ENCODE peak calls at places on chromosomes 12 and 14, in nine cellular contexts. L is stomach; P is NCI-H1694; D is activated T-helper 1 cell treated with anti-CD3 and anti-CD28 coated beads, Interleukin-2, amount 50 U/mL, for 16 hours; O is heart right ventricle; F is NCI-H1105; N is breast epithelium; T is stimulated activated CD8-positive, alpha-beta memory T cell treated with anti-CD3 and anti-CD28 coated beads, Interleukin-15, amount 100 ng/mL, for 24 hours; Q is T follicular helper cell. W is an unnamed sample.

GRCh38 chr12:84411031-84411430 is 501.6 kb downstream of the SLC6A15 start:
- DNase-seq in D (no peak), T (no peak), P (no peak), F (no peak), L (no peak), O (no peak), N (no peak), Q (no peak), W (no peak)

GRCh38 chr14:92266216-92266615 is 56.7 kb upstream of the SLC24A4 start:
- DNase-seq in L (no peak), F (no peak), O (no peak), D (no peak), Q (no peak), P (no peak), N (no peak), T (no peak), W (no peak)

GRCh38 chr14:54182419-54183040 is 214.3 kb upstream of the CDKN3 start:
- DNase-seq in T (no peak), F (no peak), P (no peak), O (no peak), L (no peak), N (no peak), D (no peak), Q (no peak), W (no peak)

GRCh38 chr12:53869500-53869899 is 69.1 kb upstream of the HOXC13 start:
- DNase-seq in T (no peak), P (no peak), F (no peak), D (no peak), L (no peak), N (peak; percentile 55), O (no peak), Q (no peak), W (no peak)

GRCh38 chr12:49547090-49547690 is 8.4 kb downstream of the KCNH3 start:
- DNase-seq in D (no peak), Q (no peak), O (no peak), T (no peak), L (no peak), N (no peak), F (no peak), P (no peak), W (no peak)

GRCh38 chr12:52087961-52088820 is 8.7 kb downstream of the SMIM41 start:
- DNase-seq in N (peak; percentile 6), P (no peak), F (no peak), O (no peak), T (no peak), Q (no peak), D (no peak), L (no peak), W (no peak)

GRCh38 chr14:42192659-42193425 is 586.2 kb downstream of the LRFN5 start:
- DNase-seq in N (no peak), Q (no peak), L (no peak), T (no peak), O (no peak), D (no peak), F (no peak), P (no peak), W (no peak)

GRCh38 chr12:88113871-88114270 is 28.0 kb downstream of the CEP290 start:
- DNase-seq in O (no peak), Q (no peak), P (no peak), D (no peak), F (no peak), N (no peak), L (no peak), T (no peak), W (no peak)

GRCh38 chr12:50506753-50507473 is 2.1 kb downstream of the DIP2B start:
- DNase-seq in P (no peak), T (no peak), Q (no peak), D (no peak), N (no peak), L (no peak), F (no peak), O (no peak), W (no peak)

GRCh38 chr12:50313256-50313931 is 30.1 kb upstream of the LIMA1 start:
- DNase-seq in D (no peak), N (no peak), L (no peak), T (no peak), O (no peak), P (no peak), Q (no peak), F (no peak), W (no peak)

GRCh38 chr12:46303039-46303666 is 34.3 kb upstream of the SLC38A1 start:
- DNase-seq in N (no peak), Q (peak; percentile 41), F (no peak), O (peak; percentile 21), T (no peak), D (no peak), P (no peak), L (peak; percentile 45), W (no peak)

GRCh38 chr12:65952737-65953209 is 128.5 kb downstream of the HMGA2 start:
- DNase-seq in D (no peak), L (no peak), N (no peak), Q (no peak), F (no peak), T (no peak), P (no peak), O (no peak), W (no peak)

GRCh38 chr12:6664902-6665301 is 2.0 kb upstream of the ING4 start:
- DNase-seq in L (no peak), P (no peak), D (no peak), T (no peak), F (no peak), Q (no peak), N (no peak), O (no peak), W (no peak)

GRCh38 chr12:121749267-121749666 is 36.7 kb downstream of the TMEM120B start:
- DNase-seq in F (no peak), L (no peak), Q (no peak), O (no peak), T (no peak), D (no peak), N (no peak), P (no peak), W (no peak)

W was measured in tibial artery.